ENCODE peak calls at places on chromosome 20, in six cellular contexts. B is fibroblast of mammary gland, C is pancreas, T is RWPE2, N is uterus, E is spleen. U is an unnamed sample.
A peak's percentile ranks its signal among the peaks of the same experiment; 100 is the strongest.

GRCh38 chr20:60040471-60041162 is 82.4 kb downstream of the CDH26 start:
- DNase-seq in B (no peak), C (no peak), T (peak; percentile 68), N (no peak), E (no peak), U (no peak)

GRCh38 chr20:31740208-31740607 is 1.1 kb downstream of the TPX2 start:
- DNase-seq in B (peak; percentile 81), C (no peak), T (no peak), N (no peak), E (no peak), U (peak; percentile 54)

GRCh38 chr20:5080384-5080877 is 39.3 kb downstream of the PCNA start:
- DNase-seq in B (peak; percentile 69), C (no peak), T (no peak), N (peak; percentile 25), E (peak; percentile 90), U (peak; percentile 89)

GRCh38 chr20:21520702-21521595 is 7.1 kb upstream of the NKX2-2 start:
- DNase-seq in B (peak; percentile 27), C (no peak), T (no peak), N (no peak), E (no peak), U (peak; percentile 15)

GRCh38 chr20:5835870-5836269 is 85.7 kb downstream of the SHLD1 start:
- DNase-seq in B (peak; percentile 51), C (no peak), T (no peak), N (no peak), E (no peak), U (peak; percentile 48)

GRCh38 chr20:14553774-14554524 is 216.5 kb upstream of the FLRT3 start:
- DNase-seq in B (peak; percentile 70), C (no peak), T (no peak), N (no peak), E (no peak), U (peak; percentile 56)

GRCh38 chr20:57500235-57500634 is 24.7 kb downstream of the CTCFL start:
- DNase-seq in B (no peak), C (no peak), T (no peak), N (no peak), E (no peak), U (no peak)

GRCh38 chr20:36604952-36605308 is 649 bp upstream of the RAB5IF start:
- DNase-seq in B (peak; percentile 19), C (peak; percentile 43), T (peak; percentile 87), N (peak; percentile 37), E (peak; percentile 93), U (no peak)

GRCh38 chr20:53527196-53527595 is 66.4 kb downstream of the ZNF217 start:
- DNase-seq in B (no peak), C (no peak), T (peak; percentile 64), N (no peak), E (no peak), U (no peak)

GRCh38 chr20:40477805-40478204 is 211.2 kb downstream of the MAFB start:
- DNase-seq in B (peak; percentile 88), C (no peak), T (no peak), N (no peak), E (no peak), U (peak; percentile 52)

GRCh38 chr20:57205625-57206219 is 60.7 kb downstream of the BMP7 start:
- DNase-seq in B (peak; percentile 87), C (no peak), T (peak; percentile 79), N (no peak), E (no peak), U (peak; percentile 69)

GRCh38 chr20:31712112-31712553 is 10.5 kb downstream of the BCL2L1 start:
- DNase-seq in B (no peak), C (peak; percentile 52), T (no peak), N (no peak), E (peak; percentile 16), U (no peak)

GRCh38 chr20:57282691-57283361 is 16.4 kb upstream of the BMP7 start:
- DNase-seq in B (no peak), C (no peak), T (no peak), N (no peak), E (no peak), U (no peak)

GRCh38 chr20:62539208-62539607 is 63.4 kb upstream of the GATA5 start:
- DNase-seq in B (no peak), C (no peak), T (no peak), N (no peak), E (no peak), U (no peak)

GRCh38 chr20:62535964-62536363 is 60.2 kb upstream of the GATA5 start:
- DNase-seq in B (no peak), C (no peak), T (no peak), N (no peak), E (no peak), U (no peak)

GRCh38 chr20:62539646-62540045 is 63.9 kb upstream of the GATA5 start:
- DNase-seq in B (no peak), C (no peak), T (no peak), N (no peak), E (no peak), U (no peak)

GRCh38 chr20:62536731-62537401 is 61.1 kb upstream of the GATA5 start:
- DNase-seq in B (peak; percentile 10), C (no peak), T (no peak), N (peak; percentile 33), E (no peak), U (no peak)

DNA sequence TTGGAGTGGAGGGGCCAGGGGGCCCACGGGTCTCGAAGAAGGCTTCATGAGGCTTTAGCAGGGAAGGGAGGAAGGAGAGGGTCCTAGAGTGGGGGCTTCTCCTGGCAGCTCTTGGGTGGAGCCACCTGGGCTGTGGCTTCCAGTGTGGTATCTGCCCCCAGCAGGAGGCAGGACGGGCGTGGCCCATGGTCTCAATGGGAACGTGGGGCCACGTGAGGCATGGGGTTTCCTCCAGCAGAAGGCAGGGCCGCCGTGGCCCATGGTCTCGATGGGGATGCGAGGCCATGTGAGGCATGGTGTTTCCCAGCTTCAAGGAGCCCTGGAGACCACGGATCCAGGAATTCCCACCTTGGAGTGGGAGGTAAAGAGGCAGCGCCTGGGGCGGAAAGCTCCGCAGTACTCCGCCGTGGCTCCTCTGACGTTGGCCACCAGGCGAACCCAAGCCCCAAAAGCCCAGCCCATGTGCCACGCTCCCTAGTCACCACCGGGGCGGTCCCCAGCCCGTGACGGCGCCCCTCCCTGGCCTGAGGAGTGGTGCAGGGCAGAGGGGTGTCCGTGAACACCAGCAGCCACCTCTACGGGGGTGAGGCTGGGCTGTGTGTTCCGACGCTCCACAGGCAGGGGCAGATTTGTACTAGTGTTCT is 62.0 kb upstream of the GATA5 start:
- DNase-seq in B (no peak), C (no peak), T (no peak), N (no peak), E (no peak), U (no peak)
- H3K4me3 ChIP-seq in B (no peak overlapping the region), C (no peak overlapping the region), T (no peak overlapping the region), N (no peak overlapping the region), E (no peak overlapping the region), U (no peak overlapping the region)

DNA sequence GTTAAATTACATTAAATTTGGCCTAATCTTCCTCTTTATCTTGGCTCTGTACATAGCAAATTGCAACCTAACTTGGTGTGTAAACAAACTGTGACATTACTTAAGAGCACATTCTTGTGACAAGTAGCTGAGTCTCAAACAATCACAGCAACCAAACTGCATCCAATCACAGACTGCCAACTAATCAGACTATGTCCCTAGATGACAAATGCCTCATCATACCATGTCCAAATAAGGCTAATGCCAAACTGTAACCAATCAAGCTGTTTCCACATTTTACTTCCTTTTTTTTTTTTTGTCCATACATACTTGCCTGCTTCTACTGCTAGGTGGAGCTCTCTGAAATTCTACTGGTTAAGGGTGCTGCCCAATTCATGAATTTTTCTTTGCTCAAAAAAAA is 209.0 kb downstream of the BMP2 start:
- DNase-seq in B (peak; percentile 26), C (no peak), T (no peak), N (no peak), E (no peak), U (no peak)
- TF ChIP-seq CTCF in B (no peak), C (no peak), T (no peak), N (no peak), E (no peak), U (no peak)

GRCh38 chr20:43767686-43768474 is 41.1 kb upstream of the GTSF1L start:
- DNase-seq in B (peak; percentile 61), C (no peak), T (no peak), N (no peak), E (no peak), U (peak; percentile 67)
- H3K4me3 ChIP-seq in B (no peak overlapping the region), C (no peak overlapping the region), T (no peak overlapping the region), N (no peak overlapping the region), E (no peak overlapping the region), U (no peak overlapping the region)

GRCh38 chr20:62089393-62089792 is 23.7 kb upstream of the TAF4 start:
- DNase-seq in B (no peak), C (no peak), T (no peak), N (no peak), E (peak; percentile 11), U (no peak)
- TF ChIP-seq CTCF in B (no peak), C (no peak), T (no peak), N (no peak), E (no peak), U (no peak)

GRCh38 chr20:45354423-45355208 is 6.4 kb upstream of the SDC4 start:
- DNase-seq in B (no peak), C (no peak), T (no peak), N (no peak), E (no peak), U (no peak)
- H3K4me3 ChIP-seq in B (no peak overlapping the region), C (no peak overlapping the region), T (no peak overlapping the region), N (no peak overlapping the region), E (no peak overlapping the region), U (no peak overlapping the region)